ENCODE peak calls at places on chromosomes 5 and 9, in six cellular contexts. K is GM23338, H is PC-3, R is ascending aorta, E is fibroblast of lung, L is brain microvascular endothelial cell. G is an unnamed sample.

GRCh38 chr5:89147026-89147425 is 264.0 kb upstream of the MEF2C start:
- DNase-seq in R (no peak), E (peak), K (no peak), L (no peak), H (peak), G (no peak)

GRCh38 chr5:178279723-178280438 is 47.3 kb upstream of the PHYKPL start:
- DNase-seq in E (peak), L (peak), K (peak), H (peak), R (no peak), G (peak)

GRCh38 chr9:85941966-85942912 is 1.3 kb downstream of the NAA35 start:
- DNase-seq in K (no peak), H (no peak), L (no peak), E (peak), R (no peak), G (no peak)

GRCh38 chr5:6475626-6476312 is 27.1 kb downstream of the UBE2QL1 start:
- DNase-seq in R (no peak), L (no peak), E (no peak), K (peak), H (peak), G (no peak)

GRCh38 chr5:143315929-143316328 is 87.6 kb downstream of the NR3C1 start:
- DNase-seq in E (peak), K (peak), L (no peak), R (no peak), H (no peak), G (peak)

GRCh38 chr5:141882594-141883183 is 4.5 kb upstream of the PCDH1 start:
- DNase-seq in L (no peak), K (peak), H (no peak), E (no peak), R (no peak), G (no peak)

GRCh38 chr9:69758001-69758730 is 1.6 kb downstream of the PTAR1 start:
- DNase-seq in E (peak), L (no peak), H (no peak), R (no peak), K (peak), G (no peak)

GRCh38 chr5:134609232-134609851 is 23.3 kb downstream of the SAR1B start:
- DNase-seq in E (no peak), K (no peak), L (no peak), H (no peak), R (no peak), G (no peak)

GRCh38 chr9:89528540-89528939 is 30.6 kb upstream of the SEMA4D start:
- DNase-seq in H (peak), L (no peak), R (no peak), E (no peak), K (no peak), G (no peak)

GRCh38 chr5:16628376-16628775 is 11.6 kb upstream of the RETREG1 start:
- DNase-seq in L (no peak), E (no peak), K (no peak), R (no peak), H (no peak), G (no peak)

GRCh38 chr5:88690619-88691560 is 192.1 kb downstream of the MEF2C start:
- DNase-seq in R (no peak), E (peak), H (peak), L (no peak), K (peak), G (peak)

GRCh38 chr5:113122053-113122452 is 145.5 kb downstream of the DCP2 start:
- DNase-seq in E (peak), L (no peak), R (no peak), H (peak), K (no peak), G (peak)

GRCh38 chr9:102360846-102361245 is 622.4 kb upstream of the GRIN3A start:
- DNase-seq in R (no peak), E (no peak), H (no peak), L (no peak), K (no peak), G (no peak)

GRCh38 chr5:117594165-117594564 is 1019.5 kb upstream of the SEMA6A start:
- DNase-seq in K (no peak), L (no peak), H (no peak), R (no peak), E (no peak), G (peak)

GRCh38 chr5:137498301-137498735 is 808 bp downstream of the SPOCK1 start:
- DNase-seq in E (peak), K (peak), L (no peak), H (peak), R (no peak), G (peak)

GRCh38 chr5:5418006-5418405 is 4.5 kb upstream of the ICE1 start:
- DNase-seq in L (no peak), H (no peak), R (no peak), E (no peak), K (no peak), G (no peak)

GRCh38 chr5:38099205-38100144 is 158.9 kb upstream of the EGFLAM start:
- DNase-seq in H (no peak), E (no peak), R (no peak), K (peak), L (no peak), G (no peak)

GRCh38 chr9:119004618-119004990 is 364.6 kb downstream of the BRINP1 start:
- DNase-seq in L (peak), R (peak), E (peak), H (no peak), K (no peak), G (peak)

GRCh38 chr5:141402553-141403328 is at the start of gene PCDHGA9:
- DNase-seq in R (no peak), E (peak), L (peak), H (no peak), K (peak), G (no peak)

GRCh38 chr5:102290004-102290403 is 6.1 kb downstream of the SLCO4C1 start:
- DNase-seq in K (no peak), L (no peak), E (no peak), H (no peak), R (no peak), G (no peak)

GRCh38 chr9:137668203-137668602 is 49.4 kb downstream of the EHMT1 start:
- DNase-seq in E (no peak), K (no peak), L (no peak), R (no peak), H (no peak), G (no peak)

GRCh38 chr5:82445729-82446349 is 167.7 kb upstream of the RPS23 start:
- DNase-seq in K (no peak), R (no peak), L (no peak), H (no peak), E (peak), G (no peak)

GRCh38 chr5:691817-692529 is 1.2 kb downstream of the TPPP start:
- DNase-seq in L (no peak), E (no peak), R (no peak), H (no peak), K (peak), G (no peak)

GRCh38 chr5:127358274-127358673 is 67.7 kb downstream of the MEGF10 start:
- DNase-seq in K (no peak), L (peak), E (peak), R (no peak), H (no peak), G (no peak)

GRCh38 chr9:93452710-93453046 is 703 bp downstream of the FAM120AOS start:
- DNase-seq in K (no peak), L (no peak), E (no peak), R (no peak), H (peak), G (peak)

GRCh38 chr9:107108367-107108766 is 174.7 kb upstream of the RAD23B start:
- DNase-seq in K (no peak), H (no peak), R (no peak), L (peak), E (no peak), G (no peak)

GRCh38 chr9:78777747-78778146 is 480.8 kb downstream of the PSAT1 start:
- DNase-seq in L (no peak), H (no peak), R (no peak), K (peak), E (no peak), G (no peak)

GRCh38 chr5:178203670-178204204 is 596 bp upstream of the HNRNPAB start:
- DNase-seq in E (no peak), L (no peak), R (no peak), K (no peak), H (no peak), G (no peak)

GRCh38 chr5:93920956-93921355 is 179.6 kb upstream of the POU5F2 start:
- DNase-seq in R (no peak), L (no peak), K (no peak), E (no peak), H (no peak), G (no peak)

GRCh38 chr5:1320436-1321344 is 24.2 kb downstream of the CLPTM1L start:
- DNase-seq in R (no peak), E (no peak), H (no peak), L (no peak), K (no peak), G (no peak)

GRCh38 chr9:16361118-16361517 is 509.4 kb downstream of the BNC2 start:
- DNase-seq in E (peak), R (no peak), H (peak), L (no peak), K (no peak), G (no peak)

GRCh38 chr5:13910637-13911288 is 33.7 kb downstream of the DNAH5 start:
- DNase-seq in R (no peak), E (no peak), H (no peak), K (peak), L (no peak), G (no peak)

GRCh38 chr5:176822041-176822425 is 11.7 kb downstream of the UNC5A start:
- DNase-seq in L (no peak), H (no peak), R (no peak), E (no peak), K (no peak), G (no peak)

GRCh38 chr5:158951951-158952545 is 147.7 kb downstream of the EBF1 start:
- DNase-seq in R (no peak), L (no peak), H (no peak), K (peak), E (no peak), G (no peak)
- H3K4me3 ChIP-seq in R (no peak), L (no peak), H (no peak), K (peak), E (no peak), G (no peak)

DNA sequence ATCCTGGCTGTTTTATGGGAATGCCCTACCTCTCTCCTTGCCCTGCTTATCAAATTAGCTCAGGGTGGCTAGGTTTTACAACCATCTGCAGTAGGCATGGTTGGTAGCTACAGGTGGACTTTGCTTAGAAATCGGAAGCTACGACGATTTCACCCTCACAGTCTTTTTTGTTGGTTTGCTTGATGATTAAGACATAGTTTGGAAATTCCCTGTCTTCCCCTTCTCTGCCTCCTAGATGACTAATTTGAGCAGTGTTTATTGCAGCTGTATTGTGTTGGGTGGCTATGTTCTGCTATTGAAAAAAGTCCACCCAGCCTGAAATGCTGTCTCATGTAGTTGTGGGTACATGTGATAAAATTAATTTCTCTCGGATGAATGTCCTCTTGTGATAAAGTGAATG is 37.1 kb upstream of the FYB1 start:
- DNase-seq in E (peak), R (no peak), K (no peak), L (peak), H (peak), G (no peak)
- H3K4me3 ChIP-seq in E (no peak), R (no peak), K (no peak), L (peak), H (no peak), G (no peak)

GRCh38 chr9:134455537-134455936 is 129.3 kb downstream of the RXRA start:
- DNase-seq in K (no peak), E (no peak), L (no peak), H (no peak), R (no peak), G (no peak)

GRCh38 chr9:134455951-134456739 is 129.9 kb downstream of the RXRA start:
- DNase-seq in R (peak), E (peak), K (no peak), L (peak), H (peak), G (peak)

GRCh38 chr9:134457321-134457923 is 131.2 kb downstream of the RXRA start:
- DNase-seq in K (no peak), H (no peak), E (no peak), L (no peak), R (no peak), G (no peak)

GRCh38 chr9:134458111-134458845 is 132.0 kb downstream of the RXRA start:
- DNase-seq in E (peak), R (no peak), K (no peak), H (no peak), L (no peak), G (no peak)

GRCh38 chr9:134456740-134457315 is 130.6 kb downstream of the RXRA start:
- DNase-seq in H (no peak), E (no peak), K (no peak), R (no peak), L (no peak), G (no peak)
- H3K4me3 ChIP-seq in H (no peak), E (no peak), K (no peak), R (peak), L (no peak), G (no peak)

GRCh38 chr9:23590601-23591000 is 235.4 kb downstream of the ELAVL2 start:
- DNase-seq in K (no peak), R (no peak), E (no peak), H (peak), L (no peak), G (no peak)
- H3K4me3 ChIP-seq in K (no peak), R (peak), E (no peak), H (peak), L (no peak), G (peak)

DNA sequence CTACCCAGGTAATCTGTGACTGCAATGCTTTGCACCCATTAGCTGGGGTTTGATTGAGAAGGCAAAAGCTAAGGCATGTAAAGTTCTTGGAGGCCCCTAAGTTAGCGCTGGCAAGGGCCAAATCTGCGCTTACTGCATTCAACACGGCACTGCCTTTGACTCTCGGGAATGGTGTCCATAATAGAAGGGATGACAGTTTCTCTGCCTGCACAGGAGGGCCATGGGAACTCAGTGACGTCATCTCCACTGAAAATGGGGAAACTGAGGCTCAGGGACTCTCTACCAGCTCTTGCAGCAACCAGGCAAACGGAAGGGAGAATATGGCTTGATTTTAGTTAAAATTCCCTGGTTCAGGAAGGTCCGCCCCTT is 487 bp downstream of the SPATA24 start:
- DNase-seq in K (no peak), E (no peak), L (no peak), R (no peak), H (no peak), G (no peak)
- H3K4me3 ChIP-seq in K (peak), E (peak), L (peak), R (peak), H (peak), G (peak)